ENCODE peak calls at places on chromosomes 6 and 20, in ten cellular contexts. D is fibroblast of lung; L is kidney tubule cell; X is activated T-cell treated with anti-CD3 and anti-CD28 coated beads for 24 hours; J is GM13976; F is AG10803; K is NCI-H1092; I is HAP-1; W is endothelial cell; E is CD8-positive, alpha-beta memory T cell. V is an unnamed sample.

GRCh38 chr20:59813948-59814834 is 119.2 kb downstream of the SYCP2 start:
- DNase-seq in D (no peak), L (no peak), X (no peak), J (peak), F (no peak), K (no peak), I (no peak), W (no peak), E (no peak), V (no peak)

GRCh38 chr6:28683945-28684538 is 158.4 kb downstream of the GPX5 start:
- DNase-seq in D (peak), L (peak), X (no peak), J (no peak), F (peak), K (no peak), I (peak), W (peak), E (no peak), V (no peak)

GRCh38 chr20:61391812-61392520 is 139.9 kb downstream of the CDH4 start:
- DNase-seq in D (no peak), L (peak), X (no peak), J (no peak), F (no peak), K (no peak), I (no peak), W (no peak), E (no peak), V (no peak)

GRCh38 chr6:131042664-131043063 is 20.4 kb downstream of the EPB41L2 start:
- DNase-seq in D (no peak), L (no peak), X (no peak), J (no peak), F (peak), K (no peak), I (no peak), W (no peak), E (no peak), V (no peak)

GRCh38 chr20:32326507-32326851 is 31.7 kb upstream of the ASXL1 start:
- DNase-seq in D (no peak), L (peak), X (no peak), J (no peak), F (no peak), K (peak), I (no peak), W (no peak), E (no peak), V (no peak)

GRCh38 chr20:16569218-16570153 is 3.8 kb downstream of the KIF16B start:
- DNase-seq in D (no peak), L (peak), X (no peak), J (no peak), F (no peak), K (no peak), I (no peak), W (no peak), E (no peak), V (no peak)

GRCh38 chr20:61803903-61804804 is 261.5 kb downstream of the TAF4 start:
- DNase-seq in D (no peak), L (no peak), X (no peak), J (peak), F (peak), K (no peak), I (no peak), W (no peak), E (no peak), V (no peak)

GRCh38 chr6:134446901-134447300 is 129.0 kb upstream of the SGK1 start:
- DNase-seq in D (peak), L (peak), X (no peak), J (no peak), F (peak), K (no peak), I (no peak), W (no peak), E (no peak), V (no peak)

GRCh38 chr20:15642676-15643075 is 930.6 kb downstream of the KIF16B start:
- DNase-seq in D (peak), L (peak), X (no peak), J (no peak), F (peak), K (no peak), I (no peak), W (no peak), E (no peak), V (no peak)

GRCh38 chr20:10381477-10381876 is 52.5 kb downstream of the MKKS start:
- DNase-seq in D (no peak), L (peak), X (no peak), J (no peak), F (no peak), K (no peak), I (no peak), W (no peak), E (no peak), V (no peak)

V was measured in T-helper 9 cell.